ENCODE peak calls at places on chromosomes 3 and 15, in seven cellular contexts. L, A, D, B, S, U and C are unnamed samples.

GRCh38 chr15:34644061-34644460 is 60.6 kb upstream of the GOLGA8B start:
- DNase-seq in B (no peak), S (no peak), L (no peak), U (no peak), A (peak; percentile 19), D (peak; percentile 87), C (peak; percentile 76)

GRCh38 chr3:183310936-183311335 is 57.9 kb downstream of the B3GNT5 start:
- DNase-seq in D (no peak), B (no peak), U (no peak), A (no peak), S (no peak), L (no peak), C (no peak)

GRCh38 chr3:45590822-45591546 is 3.6 kb upstream of the LIMD1 start:
- DNase-seq in A (no peak), D (no peak), B (peak; percentile 53), U (no peak), S (no peak), L (no peak), C (no peak)

GRCh38 chr3:9969632-9970019 is 17.0 kb downstream of the EMC3 start:
- DNase-seq in A (no peak), U (no peak), B (no peak), D (no peak), S (no peak), L (peak; percentile 20), C (no peak)

GRCh38 chr3:106206165-106206564 is 337.4 kb upstream of the CBLB start:
- DNase-seq in A (no peak), B (no peak), L (no peak), U (no peak), D (peak; percentile 28), S (no peak), C (no peak)

GRCh38 chr15:92454525-92455105 is 60.9 kb downstream of the ST8SIA2 start:
- DNase-seq in B (no peak), U (no peak), S (no peak), A (no peak), D (no peak), L (no peak), C (no peak)

GRCh38 chr3:134092231-134092701 is 62.5 kb upstream of the SLCO2A1 start:
- DNase-seq in S (no peak), U (no peak), D (peak; percentile 72), B (no peak), A (peak; percentile 3), L (no peak), C (peak; percentile 26)

GRCh38 chr3:141878812-141879211 is 2.4 kb downstream of the ATP1B3 start:
- DNase-seq in D (peak; percentile 53), A (no peak), U (no peak), B (peak; percentile 28), S (no peak), L (no peak), C (no peak)

GRCh38 chr15:99106417-99107220 is 1.7 kb downstream of the SYNM start:
- DNase-seq in A (no peak), D (peak; percentile 98), B (no peak), U (peak; percentile 81), L (peak; percentile 69), S (no peak), C (peak; percentile 69)

GRCh38 chr3:156620260-156620659 is 54.1 kb upstream of the TIPARP start:
- DNase-seq in U (no peak), D (no peak), A (peak; percentile 30), B (no peak), L (no peak), S (peak; percentile 81), C (no peak)

GRCh38 chr3:141151439-141151838 is 80.2 kb upstream of the PXYLP1 start:
- DNase-seq in A (no peak), B (no peak), D (no peak), U (no peak), S (no peak), L (no peak), C (no peak)

GRCh38 chr3:160796813-160797164 is 40.8 kb downstream of the PPM1L start:
- DNase-seq in U (no peak), D (no peak), A (no peak), L (no peak), B (peak; percentile 24), S (peak; percentile 22), C (no peak)

GRCh38 chr3:193948459-193948858 is 187.5 kb upstream of the HES1 start:
- DNase-seq in U (no peak), D (no peak), A (no peak), L (no peak), S (no peak), B (peak; percentile 13), C (no peak)

GRCh38 chr15:40939909-40940801 is 11.0 kb downstream of the DLL4 start:
- DNase-seq in D (no peak), L (peak; percentile 68), A (no peak), B (no peak), S (peak; percentile 22), U (no peak), C (no peak)

GRCh38 chr3:133490468-133491351 is 82.8 kb upstream of the CDV3 start:
- DNase-seq in D (no peak), B (no peak), U (no peak), A (no peak), S (no peak), L (no peak), C (no peak)

GRCh38 chr3:161640201-161640600 is 143.6 kb downstream of the OTOL1 start:
- DNase-seq in A (no peak), L (no peak), D (no peak), S (no peak), U (no peak), B (no peak), C (no peak)

GRCh38 chr3:45055411-45056143 is 29.5 kb downstream of the CLEC3B start:
- DNase-seq in L (no peak), U (no peak), A (peak; percentile 49), D (peak; percentile 94), S (no peak), B (no peak), C (peak; percentile 93)

GRCh38 chr15:90862964-90863721 is 5.2 kb upstream of the FURIN start:
- DNase-seq in B (no peak), U (no peak), A (peak; percentile 62), S (peak; percentile 59), L (no peak), D (no peak), C (no peak)

GRCh38 chr15:90864507-90864906 is 3.9 kb upstream of the FURIN start:
- DNase-seq in L (no peak), B (no peak), A (no peak), U (no peak), S (no peak), D (no peak), C (no peak)

GRCh38 chr15:90860942-90861675 is 7.3 kb upstream of the FURIN start:
- DNase-seq in L (no peak), D (peak; percentile 38), U (no peak), A (peak; percentile 92), B (peak; percentile 54), S (no peak), C (no peak)

GRCh38 chr15:90863987-90864386 is 4.4 kb upstream of the FURIN start:
- DNase-seq in S (no peak), A (no peak), L (no peak), D (no peak), U (no peak), B (no peak), C (no peak)

GRCh38 chr15:90862487-90862886 is 5.9 kb upstream of the FURIN start:
- DNase-seq in B (no peak), S (no peak), L (no peak), D (no peak), A (no peak), U (no peak), C (no peak)
- H3K4me1 ChIP-seq in B (peaks cover 4% of the 10 kb centered on the region), S (peaks cover 34% of the 10 kb centered on the region), L (no peaks in the 10 kb centered on the region), D (no peaks in the 10 kb centered on the region), A (peaks cover 65% of the 10 kb centered on the region), U (no peaks in the 10 kb centered on the region), C (peaks cover 14% of the 10 kb centered on the region)

GRCh38 chr3:197847866-197848401 is 56.9 kb downstream of the LRCH3 start:
- DNase-seq in U (no peak), B (peak; percentile 22), S (no peak), L (no peak), D (peak; percentile 48), A (no peak), C (peak; percentile 50)
- H3K4me3 ChIP-seq in U (peak overlapping the region; percentile 29), B (no peak overlapping the region), S (no peak overlapping the region), L (peak overlapping the region; percentile 23), D (peak overlapping the region; percentile 37), A (no peak overlapping the region), C (peak overlapping the region; percentile 21)

GRCh38 chr3:184563941-184564684 is 2.5 kb downstream of the EPHB3 start:
- DNase-seq in D (no peak), S (no peak), B (no peak), A (no peak), U (no peak), L (no peak), C (no peak)

GRCh38 chr3:184562146-184562861 is 719 bp downstream of the EPHB3 start:
- DNase-seq in B (no peak), S (no peak), A (no peak), L (no peak), U (no peak), D (no peak), C (no peak)

GRCh38 chr3:184564685-184565385 is 3.2 kb downstream of the EPHB3 start:
- DNase-seq in U (no peak), B (no peak), D (no peak), S (no peak), A (no peak), L (no peak), C (no peak)

GRCh38 chr3:184562875-184563568 is 1.4 kb downstream of the EPHB3 start:
- DNase-seq in L (no peak), D (no peak), U (no peak), B (no peak), A (no peak), S (no peak), C (no peak)

DNA sequence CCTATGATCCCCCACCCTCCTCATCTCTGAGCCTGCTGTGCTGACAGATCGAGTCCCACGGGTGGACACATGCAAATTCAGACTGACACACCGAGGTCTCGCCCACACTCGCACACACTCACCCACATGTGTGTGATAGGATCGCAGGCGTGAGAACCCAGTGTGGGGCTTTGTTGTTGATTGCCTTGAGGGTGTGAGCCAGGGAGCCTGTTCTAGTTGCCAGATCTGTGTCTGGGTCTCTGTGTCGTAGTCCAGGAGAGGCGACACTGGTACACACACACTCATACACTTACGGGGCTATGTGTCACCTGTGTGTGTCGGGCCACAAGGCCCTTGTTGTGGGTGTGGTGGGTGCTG is 2.0 kb downstream of the EPHB3 start:
- DNase-seq in A (no peak), U (no peak), B (no peak), L (no peak), S (no peak), D (no peak), C (no peak)
- H3K4me1 ChIP-seq in A (peaks cover 28% of the 10 kb centered on the region), U (peaks cover 50% of the 10 kb centered on the region), B (peaks cover 30% of the 10 kb centered on the region), L (peaks cover 8% of the 10 kb centered on the region), S (peaks cover 42% of the 10 kb centered on the region), D (peaks cover 33% of the 10 kb centered on the region), C (peaks cover 43% of the 10 kb centered on the region)

DNA sequence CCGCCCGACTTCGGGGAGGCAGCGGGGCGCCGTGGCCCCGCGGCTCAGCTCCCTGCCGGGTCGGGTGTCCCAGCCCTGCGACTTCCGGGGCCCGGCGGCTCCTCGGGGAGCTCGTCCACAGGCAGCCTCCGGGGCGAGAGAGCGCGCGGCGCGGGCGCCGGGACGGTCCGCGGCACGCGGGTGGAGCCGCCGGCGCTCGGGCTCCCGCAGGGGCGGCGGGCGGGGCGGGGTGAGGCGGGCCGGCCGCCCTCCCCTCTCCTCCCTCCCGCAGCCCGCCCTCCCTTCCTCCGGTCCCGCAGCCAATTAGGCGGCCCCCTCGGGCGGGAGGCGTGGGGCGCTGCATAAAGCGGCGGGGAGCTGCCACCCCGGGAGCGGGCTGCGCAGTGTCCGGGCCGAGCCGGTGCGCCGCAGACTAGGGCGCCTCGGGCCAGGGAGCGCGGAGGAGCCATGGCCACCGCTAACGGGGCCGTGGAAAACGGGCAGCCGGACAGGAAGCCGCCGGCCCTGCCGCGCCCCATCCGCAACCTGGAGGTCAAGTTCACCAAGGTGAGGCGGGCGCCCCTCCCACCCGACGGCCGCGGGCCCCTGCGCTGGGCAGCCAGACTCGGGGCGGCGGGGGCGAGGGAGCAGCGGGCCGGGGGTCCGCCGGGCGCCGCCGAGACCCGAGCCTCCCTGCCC is at the start of gene ALDH1A3:
- DNase-seq in L (no peak), S (peak; percentile 19), U (no peak), D (no peak), A (peak; percentile 65), B (no peak), C (no peak)
- H3K4me3 ChIP-seq in L (no peak within 1 kb of the TSS), S (no peak within 1 kb of the TSS), U (peak within 1 kb of the TSS; percentile 51), D (peak within 1 kb of the TSS; percentile 16), A (peak within 1 kb of the TSS; percentile 75), B (peak within 1 kb of the TSS; percentile 42), C (peak within 1 kb of the TSS; percentile 40)